ENCODE peak calls at places on chromosomes 13 and 19, in eight cellular contexts. One of them, this sample, is unnamed.

GRCh38 chr19:10762656-10763055 is 44.8 kb downstream of the DNM2 start:
- DNase-seq in dermis blood vessel endothelial cell: no peak
- DNase-seq in endothelial cell: no peak
- DNase-seq in neuronal stem cell: no peak
- DNase-seq in left colon: peak
- DNase-seq in T-helper 1 cell: peak
- DNase-seq in smooth muscle cell of the brain vasculature: no peak
- DNase-seq in GM04504: no peak
- DNase-seq in this sample: no peak

GRCh38 chr19:42018503-42019193 is 24.6 kb upstream of the ATP1A3 start:
- DNase-seq in dermis blood vessel endothelial cell: no peak
- DNase-seq in endothelial cell: no peak
- DNase-seq in neuronal stem cell: no peak
- DNase-seq in left colon: no peak
- DNase-seq in T-helper 1 cell: no peak
- DNase-seq in smooth muscle cell of the brain vasculature: no peak
- DNase-seq in GM04504: no peak
- DNase-seq in this sample: no peak

GRCh38 chr19:4859697-4860096 is 7.8 kb downstream of the PLIN3 start:
- DNase-seq in dermis blood vessel endothelial cell: no peak
- DNase-seq in endothelial cell: no peak
- DNase-seq in neuronal stem cell: no peak
- DNase-seq in left colon: no peak
- DNase-seq in T-helper 1 cell: no peak
- DNase-seq in smooth muscle cell of the brain vasculature: no peak
- DNase-seq in GM04504: no peak
- DNase-seq in this sample: no peak

GRCh38 chr13:87999791-88000190 is 328.6 kb downstream of the SLITRK5 start:
- DNase-seq in dermis blood vessel endothelial cell: no peak
- DNase-seq in endothelial cell: no peak
- DNase-seq in neuronal stem cell: no peak
- DNase-seq in left colon: no peak
- DNase-seq in T-helper 1 cell: no peak
- DNase-seq in smooth muscle cell of the brain vasculature: no peak
- DNase-seq in GM04504: peak
- DNase-seq in this sample: no peak

GRCh38 chr13:110760611-110761010 is 47.1 kb downstream of the ING1 start:
- DNase-seq in dermis blood vessel endothelial cell: no peak
- DNase-seq in endothelial cell: no peak
- DNase-seq in neuronal stem cell: no peak
- DNase-seq in left colon: no peak
- DNase-seq in T-helper 1 cell: no peak
- DNase-seq in smooth muscle cell of the brain vasculature: no peak
- DNase-seq in GM04504: no peak
- DNase-seq in this sample: no peak

GRCh38 chr13:110340812-110341444 is 33.8 kb downstream of the COL4A2 start:
- DNase-seq in dermis blood vessel endothelial cell: peak
- DNase-seq in endothelial cell: peak
- DNase-seq in neuronal stem cell: no peak
- DNase-seq in left colon: peak
- DNase-seq in T-helper 1 cell: peak
- DNase-seq in smooth muscle cell of the brain vasculature: no peak
- DNase-seq in GM04504: no peak
- DNase-seq in this sample: peak

GRCh38 chr13:95296326-95296939 is 4.8 kb downstream of the ABCC4 start:
- DNase-seq in dermis blood vessel endothelial cell: peak
- DNase-seq in endothelial cell: peak
- DNase-seq in neuronal stem cell: no peak
- DNase-seq in left colon: peak
- DNase-seq in T-helper 1 cell: no peak
- DNase-seq in smooth muscle cell of the brain vasculature: no peak
- DNase-seq in GM04504: no peak
- DNase-seq in this sample: no peak

GRCh38 chr13:30898721-30899188 is 7.3 kb upstream of the MEDAG start:
- DNase-seq in dermis blood vessel endothelial cell: peak
- DNase-seq in endothelial cell: peak
- DNase-seq in neuronal stem cell: no peak
- DNase-seq in left colon: no peak
- DNase-seq in T-helper 1 cell: no peak
- DNase-seq in smooth muscle cell of the brain vasculature: peak
- DNase-seq in GM04504: peak
- DNase-seq in this sample: peak

GRCh38 chr19:39826311-39826945 is 7.5 kb downstream of the DYRK1B start:
- DNase-seq in dermis blood vessel endothelial cell: no peak
- DNase-seq in endothelial cell: no peak
- DNase-seq in neuronal stem cell: no peak
- DNase-seq in left colon: no peak
- DNase-seq in T-helper 1 cell: no peak
- DNase-seq in smooth muscle cell of the brain vasculature: no peak
- DNase-seq in GM04504: no peak
- DNase-seq in this sample: no peak

GRCh38 chr19:35959040-35959967 is 23.1 kb downstream of the LRFN3 start:
- DNase-seq in dermis blood vessel endothelial cell: peak
- DNase-seq in endothelial cell: peak
- DNase-seq in neuronal stem cell: no peak
- DNase-seq in left colon: no peak
- DNase-seq in T-helper 1 cell: peak
- DNase-seq in smooth muscle cell of the brain vasculature: no peak
- DNase-seq in GM04504: no peak
- DNase-seq in this sample: no peak

GRCh38 chr19:52943884-52944643 is 18.6 kb downstream of the ZNF816 start:
- DNase-seq in dermis blood vessel endothelial cell: no peak
- DNase-seq in endothelial cell: no peak
- DNase-seq in neuronal stem cell: no peak
- DNase-seq in left colon: no peak
- DNase-seq in T-helper 1 cell: no peak
- DNase-seq in smooth muscle cell of the brain vasculature: no peak
- DNase-seq in GM04504: no peak
- DNase-seq in this sample: peak

GRCh38 chr13:74128171-74128767 is 5.9 kb downstream of the KLF12 start:
- DNase-seq in dermis blood vessel endothelial cell: peak
- DNase-seq in endothelial cell: no peak
- DNase-seq in neuronal stem cell: no peak
- DNase-seq in left colon: no peak
- DNase-seq in T-helper 1 cell: no peak
- DNase-seq in smooth muscle cell of the brain vasculature: no peak
- DNase-seq in GM04504: no peak
- DNase-seq in this sample: peak

GRCh38 chr19:48746738-48747575 is at the start of gene IZUMO1:
- DNase-seq in dermis blood vessel endothelial cell: peak
- DNase-seq in endothelial cell: peak
- DNase-seq in neuronal stem cell: peak
- DNase-seq in left colon: peak
- DNase-seq in T-helper 1 cell: peak
- DNase-seq in smooth muscle cell of the brain vasculature: peak
- DNase-seq in GM04504: peak
- DNase-seq in this sample: peak

GRCh38 chr19:5452594-5453565 is 2.3 kb upstream of the ZNRF4 start:
- DNase-seq in dermis blood vessel endothelial cell: peak
- DNase-seq in endothelial cell: no peak
- DNase-seq in neuronal stem cell: no peak
- DNase-seq in left colon: no peak
- DNase-seq in T-helper 1 cell: no peak
- DNase-seq in smooth muscle cell of the brain vasculature: no peak
- DNase-seq in GM04504: no peak
- DNase-seq in this sample: no peak

GRCh38 chr19:49165865-49166301 is 8.3 kb downstream of the TRPM4 start:
- DNase-seq in dermis blood vessel endothelial cell: peak
- DNase-seq in endothelial cell: no peak
- DNase-seq in neuronal stem cell: no peak
- DNase-seq in left colon: peak
- DNase-seq in T-helper 1 cell: no peak
- DNase-seq in smooth muscle cell of the brain vasculature: no peak
- DNase-seq in GM04504: no peak
- DNase-seq in this sample: no peak

GRCh38 chr13:34587586-34587985 is 354.5 kb upstream of the NBEA start:
- DNase-seq in dermis blood vessel endothelial cell: no peak
- DNase-seq in endothelial cell: no peak
- DNase-seq in neuronal stem cell: no peak
- DNase-seq in left colon: no peak
- DNase-seq in T-helper 1 cell: no peak
- DNase-seq in smooth muscle cell of the brain vasculature: no peak
- DNase-seq in GM04504: no peak
- DNase-seq in this sample: no peak

GRCh38 chr13:70960841-70961443 is 852.7 kb upstream of the KLHL1 start:
- DNase-seq in dermis blood vessel endothelial cell: peak
- DNase-seq in endothelial cell: peak
- DNase-seq in neuronal stem cell: peak
- DNase-seq in left colon: no peak
- DNase-seq in T-helper 1 cell: no peak
- DNase-seq in smooth muscle cell of the brain vasculature: peak
- DNase-seq in GM04504: no peak
- DNase-seq in this sample: peak

GRCh38 chr19:45423589-45424190 is at the start of gene ERCC1:
- DNase-seq in dermis blood vessel endothelial cell: peak
- DNase-seq in endothelial cell: peak
- DNase-seq in neuronal stem cell: peak
- DNase-seq in left colon: peak
- DNase-seq in T-helper 1 cell: peak
- DNase-seq in smooth muscle cell of the brain vasculature: peak
- DNase-seq in GM04504: peak
- DNase-seq in this sample: peak

GRCh38 chr19:46862974-46863632 is 2.3 kb downstream of the ARHGAP35 start:
- DNase-seq in dermis blood vessel endothelial cell: no peak
- DNase-seq in endothelial cell: no peak
- DNase-seq in neuronal stem cell: no peak
- DNase-seq in left colon: no peak
- DNase-seq in T-helper 1 cell: no peak
- DNase-seq in smooth muscle cell of the brain vasculature: no peak
- DNase-seq in GM04504: no peak
- DNase-seq in this sample: no peak

GRCh38 chr19:6817179-6817578 is 44.7 kb downstream of the VAV1 start:
- DNase-seq in dermis blood vessel endothelial cell: no peak
- DNase-seq in endothelial cell: no peak
- DNase-seq in neuronal stem cell: no peak
- DNase-seq in left colon: no peak
- DNase-seq in T-helper 1 cell: no peak
- DNase-seq in smooth muscle cell of the brain vasculature: no peak
- DNase-seq in GM04504: no peak
- DNase-seq in this sample: no peak